ENCODE peak calls at places on chromosomes 5 and 9, in seven cellular contexts. One of them, this sample, is unnamed.

GRCh38 chr9:76215066-76215465 is 179.2 kb downstream of the RFK start:
- DNase-seq in T-helper 2 cell: no peak
- DNase-seq in anterior cingulate cortex: no peak
- DNase-seq in left ventricle myocardium inferior: no peak
- DNase-seq in AG08396: peak; percentile 57
- DNase-seq in HS-27A: no peak
- DNase-seq in M059J: peak; percentile 86
- DNase-seq in this sample: no peak

GRCh38 chr5:173020643-173021042 is 35.5 kb upstream of the CREBRF start:
- DNase-seq in anterior cingulate cortex: peak; percentile 31
- DNase-seq in left ventricle myocardium inferior: peak; percentile 37
- DNase-seq in HS-27A: no peak
- DNase-seq in AG08396: no peak
- DNase-seq in T-helper 2 cell: no peak
- DNase-seq in M059J: no peak
- DNase-seq in this sample: no peak

GRCh38 chr5:172713113-172713808 is 57.7 kb downstream of the DUSP1 start:
- DNase-seq in left ventricle myocardium inferior: peak; percentile 64
- DNase-seq in AG08396: peak; percentile 63
- DNase-seq in HS-27A: no peak
- DNase-seq in M059J: peak; percentile 44
- DNase-seq in T-helper 2 cell: peak; percentile 29
- DNase-seq in anterior cingulate cortex: peak; percentile 25
- DNase-seq in this sample: no peak

GRCh38 chr5:85972539-85972938 is 645.2 kb upstream of the COX7C start:
- DNase-seq in AG08396: no peak
- DNase-seq in M059J: no peak
- DNase-seq in HS-27A: no peak
- DNase-seq in T-helper 2 cell: no peak
- DNase-seq in anterior cingulate cortex: no peak
- DNase-seq in left ventricle myocardium inferior: no peak
- DNase-seq in this sample: no peak

GRCh38 chr9:133649194-133649593 is 13.0 kb downstream of the DBH start:
- DNase-seq in HS-27A: no peak
- DNase-seq in left ventricle myocardium inferior: no peak
- DNase-seq in M059J: no peak
- DNase-seq in T-helper 2 cell: no peak
- DNase-seq in anterior cingulate cortex: no peak
- DNase-seq in AG08396: no peak
- DNase-seq in this sample: no peak

GRCh38 chr9:6567140-6567591 is 78.4 kb downstream of the GLDC start:
- DNase-seq in HS-27A: peak; percentile 63
- DNase-seq in T-helper 2 cell: peak; percentile 8
- DNase-seq in M059J: peak; percentile 94
- DNase-seq in AG08396: peak; percentile 60
- DNase-seq in anterior cingulate cortex: no peak
- DNase-seq in left ventricle myocardium inferior: no peak
- DNase-seq in this sample: peak; percentile 54

GRCh38 chr5:93150311-93151012 is 430.6 kb downstream of the NR2F1-AS1 start:
- DNase-seq in anterior cingulate cortex: no peak
- DNase-seq in M059J: peak; percentile 78
- DNase-seq in T-helper 2 cell: no peak
- DNase-seq in AG08396: no peak
- DNase-seq in left ventricle myocardium inferior: no peak
- DNase-seq in HS-27A: no peak
- DNase-seq in this sample: no peak

GRCh38 chr5:65611524-65611923 is 12.6 kb downstream of the TRIM23 start:
- DNase-seq in M059J: no peak
- DNase-seq in T-helper 2 cell: no peak
- DNase-seq in HS-27A: no peak
- DNase-seq in left ventricle myocardium inferior: no peak
- DNase-seq in AG08396: no peak
- DNase-seq in anterior cingulate cortex: no peak
- DNase-seq in this sample: peak; percentile 22

This sample was measured in Panc1.